ENCODE peak calls at places on chromosomes 13 and 19, in nine cellular contexts. U is activated naive CD4-positive, alpha-beta T cell treated with anti-CD3 and anti-CD28 coated beads, Interleukin-2, amount 10 ng/mL, durations not matched to agents 7 days and 5 days; A is stimulated activated CD8-positive, alpha-beta memory T cell treated with anti-CD3 and anti-CD28 coated beads, Interleukin-12 subunit alpha, Interleukin-12 subunit beta, amount 100 ng/mL, for 1 hour; W is kidney; G is IMR-90; O is aorta; Y is neuronal stem cell; S is head of caudate nucleus; Z is Calu3. E is an unnamed sample.

GRCh38 chr19:2754659-2755447 is 15.0 kb upstream of the SLC39A3 start:
- DNase-seq in O (no peak), W (no peak), U (no peak), Y (no peak), S (no peak), G (no peak), A (no peak), Z (no peak), E (no peak)

GRCh38 chr19:45640849-45641273 is 1.7 kb upstream of the EML2 start:
- DNase-seq in G (no peak), Y (no peak), S (no peak), A (no peak), Z (peak; percentile 84), W (no peak), U (peak; percentile 59), O (no peak), E (no peak)

GRCh38 chr19:35212241-35212640 is 16.3 kb downstream of the FAM187B start:
- DNase-seq in O (no peak), A (no peak), G (no peak), S (no peak), U (no peak), W (no peak), Y (no peak), Z (no peak), E (no peak)

GRCh38 chr19:34732548-34733255 is 1.3 kb upstream of the ZNF181 start:
- DNase-seq in O (no peak), S (peak; percentile 11), Z (no peak), G (no peak), Y (no peak), U (no peak), W (peak; percentile 64), A (no peak), E (no peak)

GRCh38 chr19:33393286-33394005 is 19.9 kb downstream of the CEBPG start:
- DNase-seq in O (peak; percentile 73), Z (no peak), U (no peak), A (no peak), S (no peak), W (peak; percentile 75), Y (no peak), G (no peak), E (no peak)

GRCh38 chr19:35194022-35194984 is 34.2 kb downstream of the FAM187B start:
- DNase-seq in G (no peak), Z (no peak), S (no peak), Y (no peak), A (no peak), U (no peak), O (no peak), W (no peak), E (no peak)

GRCh38 chr19:2385053-2385721 is 25.1 kb downstream of the TMPRSS9 start:
- DNase-seq in S (peak; percentile 12), G (peak; percentile 79), U (no peak), Z (peak; percentile 46), Y (no peak), W (peak; percentile 77), O (no peak), A (no peak), E (no peak)

GRCh38 chr19:676343-677105 is at the start of gene FSTL3:
- DNase-seq in U (no peak), Z (no peak), G (no peak), A (no peak), O (peak; percentile 87), S (no peak), Y (no peak), W (peak; percentile 78), E (no peak)

GRCh38 chr19:44530777-44531176 is 1.3 kb upstream of the CEACAM20 start:
- DNase-seq in S (no peak), G (no peak), A (no peak), O (no peak), Z (no peak), U (no peak), W (peak; percentile 12), Y (no peak), E (no peak)

GRCh38 chr19:12772323-12772722 is 3.0 kb downstream of the HOOK2 start:
- DNase-seq in W (no peak), O (peak; percentile 78), A (no peak), S (no peak), G (no peak), U (no peak), Y (no peak), Z (no peak), E (no peak)

GRCh38 chr19:49359851-49360845 is 2.1 kb downstream of the TEAD2 start:
- DNase-seq in O (no peak), S (no peak), G (no peak), W (no peak), U (no peak), A (no peak), Y (no peak), Z (no peak), E (no peak)

GRCh38 chr13:51728972-51729371 is 75.0 kb downstream of the DHRS12 start:
- DNase-seq in O (no peak), Y (no peak), G (peak; percentile 92), U (no peak), A (no peak), S (no peak), Z (no peak), W (no peak), E (no peak)

GRCh38 chr13:75771818-75772217 is 135.7 kb downstream of the LMO7 start:
- DNase-seq in A (no peak), Z (no peak), W (no peak), U (no peak), O (no peak), Y (no peak), S (no peak), G (peak; percentile 91), E (no peak)

GRCh38 chr19:12112701-12113100 is 27.4 kb downstream of the ZNF20 start:
- DNase-seq in A (no peak), Y (no peak), O (no peak), G (no peak), S (no peak), U (no peak), Z (no peak), W (no peak), E (no peak)

GRCh38 chr13:113639661-113640262 is 18.2 kb downstream of the ATP4B start:
- DNase-seq in W (peak; percentile 46), Y (no peak), Z (no peak), A (no peak), O (peak; percentile 74), G (no peak), S (no peak), U (peak; percentile 1), E (no peak)